ENCODE peak calls at places on chromosome 2, in five cellular contexts. One of them, this sample, is unnamed.

GRCh38 chr2:95669441-95669994 is 77.7 kb downstream of the TRIM43 start:
- DNase-seq in body of pancreas: no peak
- DNase-seq in esophagus squamous epithelium: no peak
- DNase-seq in GM23338: no peak
- DNase-seq in GM12865: no peak
- DNase-seq in this sample: no peak

GRCh38 chr2:152445791-152446201 is 110.8 kb downstream of the FMNL2 start:
- DNase-seq in body of pancreas: no peak
- DNase-seq in esophagus squamous epithelium: no peak
- DNase-seq in GM23338: no peak
- DNase-seq in GM12865: peak; percentile 35
- DNase-seq in this sample: no peak

GRCh38 chr2:239346676-239347075 is 54.1 kb downstream of the HDAC4 start:
- DNase-seq in body of pancreas: no peak
- DNase-seq in esophagus squamous epithelium: no peak
- DNase-seq in GM23338: no peak
- DNase-seq in GM12865: no peak
- DNase-seq in this sample: no peak

GRCh38 chr2:19932928-19933327 is 31.1 kb upstream of the TTC32 start:
- DNase-seq in body of pancreas: no peak
- DNase-seq in esophagus squamous epithelium: no peak
- DNase-seq in GM23338: no peak
- DNase-seq in GM12865: no peak
- DNase-seq in this sample: no peak

GRCh38 chr2:168490916-168491605 is 35.0 kb downstream of the CERS6 start:
- DNase-seq in body of pancreas: no peak
- DNase-seq in esophagus squamous epithelium: no peak
- DNase-seq in GM23338: no peak
- DNase-seq in GM12865: peak; percentile 71
- DNase-seq in this sample: no peak

GRCh38 chr2:212919238-212919637 is 232.2 kb downstream of the IKZF2 start:
- DNase-seq in body of pancreas: no peak
- DNase-seq in esophagus squamous epithelium: no peak
- DNase-seq in GM23338: no peak
- DNase-seq in GM12865: no peak
- DNase-seq in this sample: no peak

GRCh38 chr2:232204457-232204931 is 174.1 kb upstream of the ALPP start:
- DNase-seq in body of pancreas: no peak
- DNase-seq in esophagus squamous epithelium: no peak
- DNase-seq in GM23338: no peak
- DNase-seq in GM12865: no peak
- DNase-seq in this sample: no peak

GRCh38 chr2:179376881-179377280 is 112.2 kb upstream of the SESTD1 start:
- DNase-seq in body of pancreas: no peak
- DNase-seq in esophagus squamous epithelium: no peak
- DNase-seq in GM23338: no peak
- DNase-seq in GM12865: no peak
- DNase-seq in this sample: no peak

GRCh38 chr2:233319256-233319655 is 11.6 kb downstream of the SAG start:
- DNase-seq in body of pancreas: no peak
- DNase-seq in esophagus squamous epithelium: no peak
- DNase-seq in GM23338: no peak
- DNase-seq in GM12865: no peak
- DNase-seq in this sample: no peak

GRCh38 chr2:233320470-233320869 is 12.9 kb downstream of the SAG start:
- DNase-seq in body of pancreas: no peak
- DNase-seq in esophagus squamous epithelium: no peak
- DNase-seq in GM23338: no peak
- DNase-seq in GM12865: no peak
- DNase-seq in this sample: no peak

GRCh38 chr2:233326500-233326899 is 18.9 kb downstream of the SAG start:
- DNase-seq in body of pancreas: no peak
- DNase-seq in esophagus squamous epithelium: no peak
- DNase-seq in GM23338: no peak
- DNase-seq in GM12865: no peak
- DNase-seq in this sample: no peak

GRCh38 chr2:233325814-233326213 is 18.2 kb downstream of the SAG start:
- DNase-seq in body of pancreas: no peak
- DNase-seq in esophagus squamous epithelium: no peak
- DNase-seq in GM23338: no peak
- DNase-seq in GM12865: no peak
- DNase-seq in this sample: no peak

DNA sequence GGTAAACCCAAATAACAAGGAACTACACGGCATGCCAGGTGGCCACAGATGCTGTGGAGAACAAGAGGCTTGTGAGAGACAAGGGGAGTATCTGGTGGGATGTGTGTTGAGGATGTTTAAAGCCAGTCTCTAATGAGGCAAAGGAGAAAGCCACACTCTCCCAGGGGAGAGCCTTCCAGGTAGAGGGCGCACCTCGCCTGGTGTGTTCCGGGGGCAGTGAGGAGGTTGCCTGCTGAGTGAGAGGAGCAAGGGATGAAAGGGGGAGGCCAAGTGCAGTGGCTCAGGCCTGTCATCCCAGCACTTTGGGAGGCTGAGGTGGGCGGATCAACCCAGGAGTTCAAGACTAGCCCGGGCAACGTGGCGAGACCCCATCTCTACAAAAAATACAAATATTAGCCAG is 16.2 kb downstream of the SAG start:
- DNase-seq in body of pancreas: no peak
- DNase-seq in esophagus squamous epithelium: no peak
- DNase-seq in GM23338: no peak
- DNase-seq in GM12865: no peak
- DNase-seq in this sample: no peak
- TF ChIP-seq CTCF in body of pancreas: no peak
- TF ChIP-seq CTCF in esophagus squamous epithelium: no peak
- TF ChIP-seq CTCF in GM23338: peak; percentile 17
- TF ChIP-seq CTCF in GM12865: no peak
- TF ChIP-seq CTCF in this sample: no peak

GRCh38 chr2:121338281-121338680 is 53.3 kb upstream of the TFCP2L1 start:
- DNase-seq in body of pancreas: no peak
- DNase-seq in esophagus squamous epithelium: no peak
- DNase-seq in GM23338: peak; percentile 81
- DNase-seq in GM12865: no peak
- DNase-seq in this sample: no peak
- TF ChIP-seq CTCF in body of pancreas: no peak
- TF ChIP-seq CTCF in esophagus squamous epithelium: no peak
- TF ChIP-seq CTCF in GM23338: peak; percentile 52
- TF ChIP-seq CTCF in GM12865: no peak
- TF ChIP-seq CTCF in this sample: no peak

DNA sequence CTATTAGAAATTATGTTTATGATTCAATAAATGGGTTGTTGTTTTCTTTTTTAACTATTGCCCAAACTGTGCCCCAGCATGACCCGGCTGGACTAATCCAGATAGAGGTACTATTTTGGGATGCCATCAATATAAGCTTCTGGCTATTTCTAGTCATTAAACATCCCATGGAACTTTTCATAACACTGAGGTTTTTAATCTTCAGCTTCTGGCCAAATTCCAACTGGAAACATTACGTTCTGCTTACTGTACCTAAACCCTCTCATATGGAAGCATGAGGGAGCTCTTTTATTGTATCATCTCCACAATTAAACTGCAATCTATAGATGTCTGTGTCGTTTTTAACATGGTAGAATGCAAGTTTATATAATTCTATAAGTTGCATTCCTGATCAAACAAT is 674.7 kb downstream of the ARHGAP15 start:
- DNase-seq in body of pancreas: no peak
- DNase-seq in esophagus squamous epithelium: no peak
- DNase-seq in GM23338: no peak
- DNase-seq in GM12865: no peak
- DNase-seq in this sample: no peak
- TF ChIP-seq CTCF in body of pancreas: no peak
- TF ChIP-seq CTCF in esophagus squamous epithelium: no peak
- TF ChIP-seq CTCF in GM23338: no peak
- TF ChIP-seq CTCF in GM12865: no peak
- TF ChIP-seq CTCF in this sample: no peak

GRCh38 chr2:48727560-48727959 is 28.0 kb downstream of the LHCGR start:
- DNase-seq in body of pancreas: no peak
- DNase-seq in esophagus squamous epithelium: no peak
- DNase-seq in GM23338: no peak
- DNase-seq in GM12865: no peak
- DNase-seq in this sample: no peak

GRCh38 chr2:48728295-48728694 is 27.2 kb downstream of the LHCGR start:
- DNase-seq in body of pancreas: no peak
- DNase-seq in esophagus squamous epithelium: no peak
- DNase-seq in GM23338: no peak
- DNase-seq in GM12865: no peak
- DNase-seq in this sample: no peak

GRCh38 chr2:48724278-48724677 is 31.2 kb downstream of the LHCGR start:
- DNase-seq in body of pancreas: no peak
- DNase-seq in esophagus squamous epithelium: no peak
- DNase-seq in GM23338: no peak
- DNase-seq in GM12865: no peak
- DNase-seq in this sample: no peak

GRCh38 chr2:48723125-48723524 is 32.4 kb downstream of the LHCGR start:
- DNase-seq in body of pancreas: no peak
- DNase-seq in esophagus squamous epithelium: no peak
- DNase-seq in GM23338: no peak
- DNase-seq in GM12865: no peak
- DNase-seq in this sample: no peak

DNA sequence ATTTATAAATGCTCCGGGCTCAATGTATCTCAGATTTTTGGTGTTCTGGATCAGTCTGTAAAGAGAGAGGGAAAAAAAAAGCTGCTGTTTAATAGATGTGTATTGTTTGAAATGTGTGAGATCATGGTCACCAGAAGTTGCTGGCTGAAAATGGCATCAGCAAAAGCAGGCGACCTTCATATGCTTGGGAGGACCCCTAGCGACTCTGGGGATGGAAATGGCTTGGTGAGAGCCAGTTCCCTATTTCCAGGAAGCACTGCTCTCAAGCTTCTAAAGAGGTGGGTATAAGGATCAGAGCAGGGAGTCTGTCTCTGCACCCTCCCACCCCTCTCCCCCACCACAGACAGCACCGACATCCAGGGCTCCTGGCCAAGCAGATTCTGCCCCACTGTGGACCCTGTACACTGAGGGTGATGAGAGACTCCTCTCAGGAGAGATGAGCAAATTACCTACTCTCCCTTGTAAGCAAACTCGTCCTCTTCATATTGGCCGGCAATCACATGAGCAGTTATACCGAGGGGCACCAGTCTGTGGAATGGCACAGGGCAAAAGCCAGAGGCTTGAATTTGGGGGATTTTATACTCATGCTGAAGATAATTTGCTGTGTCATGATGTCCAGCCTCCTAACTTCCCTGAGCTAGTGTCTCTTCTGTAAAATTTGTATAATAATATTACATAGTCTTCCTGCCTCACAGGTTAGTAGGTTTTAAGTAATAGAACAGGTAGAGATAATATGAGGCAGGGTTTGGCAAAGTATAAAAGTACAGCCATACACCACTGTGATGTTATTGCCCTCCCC is 29.6 kb downstream of the LHCGR start:
- DNase-seq in body of pancreas: no peak
- DNase-seq in esophagus squamous epithelium: no peak
- DNase-seq in GM23338: peak; percentile 24
- DNase-seq in GM12865: no peak
- DNase-seq in this sample: no peak
- TF ChIP-seq CTCF in body of pancreas: no peak
- TF ChIP-seq CTCF in esophagus squamous epithelium: no peak
- TF ChIP-seq CTCF in GM23338: peak; percentile 13
- TF ChIP-seq CTCF in GM12865: no peak
- TF ChIP-seq CTCF in this sample: no peak